ENCODE peak calls at places on chromosomes 13 and 19, in seven cellular contexts. One of them, this sample, is unnamed.
A peak's percentile ranks its signal among the peaks of the same experiment; 100 is the strongest.

GRCh38 chr13:54210397-54211050 is 1181.9 kb downstream of the OLFM4 start:
- DNase-seq in NT2/D1: no peak
- DNase-seq in K562: no peak
- DNase-seq in HepG2: no peak
- DNase-seq in GM12878: no peak
- DNase-seq in SK-N-SH: no peak
- DNase-seq in HCT116: no peak
- DNase-seq in this sample: no peak

GRCh38 chr19:45340232-45340898 is at the start of gene KLC3:
- DNase-seq in SK-N-SH: peak; percentile 70
- DNase-seq in NT2/D1: no peak
- DNase-seq in HCT116: peak; percentile 27
- DNase-seq in HepG2: no peak
- DNase-seq in GM12878: no peak
- DNase-seq in K562: peak; percentile 71
- DNase-seq in this sample: no peak

GRCh38 chr19:18804139-18804601 is 13.1 kb upstream of the COMP start:
- DNase-seq in SK-N-SH: no peak
- DNase-seq in HepG2: no peak
- DNase-seq in NT2/D1: no peak
- DNase-seq in HCT116: no peak
- DNase-seq in K562: no peak
- DNase-seq in GM12878: no peak
- DNase-seq in this sample: no peak

GRCh38 chr13:73835138-73835721 is 299.0 kb downstream of the KLF12 start:
- DNase-seq in SK-N-SH: peak; percentile 33
- DNase-seq in HepG2: peak; percentile 39
- DNase-seq in K562: peak; percentile 31
- DNase-seq in GM12878: peak; percentile 30
- DNase-seq in HCT116: peak; percentile 22
- DNase-seq in NT2/D1: peak; percentile 8
- DNase-seq in this sample: no peak

GRCh38 chr13:98187155-98187726 is 10.2 kb upstream of the RNF113B start:
- DNase-seq in K562: no peak
- DNase-seq in NT2/D1: no peak
- DNase-seq in GM12878: no peak
- DNase-seq in HCT116: no peak
- DNase-seq in SK-N-SH: no peak
- DNase-seq in HepG2: no peak
- DNase-seq in this sample: no peak

GRCh38 chr19:18278521-18279265 is 2.7 kb downstream of the JUND start:
- DNase-seq in NT2/D1: no peak
- DNase-seq in HepG2: no peak
- DNase-seq in HCT116: no peak
- DNase-seq in SK-N-SH: no peak
- DNase-seq in GM12878: no peak
- DNase-seq in K562: peak; percentile 49
- DNase-seq in this sample: no peak

GRCh38 chr13:46382224-46382623 is 4.8 kb downstream of the RUBCNL start:
- DNase-seq in HepG2: no peak
- DNase-seq in GM12878: no peak
- DNase-seq in SK-N-SH: no peak
- DNase-seq in K562: no peak
- DNase-seq in HCT116: no peak
- DNase-seq in NT2/D1: no peak
- DNase-seq in this sample: no peak

GRCh38 chr19:5339470-5339949 is 1.1 kb downstream of the PTPRS start:
- DNase-seq in K562: no peak
- DNase-seq in GM12878: no peak
- DNase-seq in SK-N-SH: peak; percentile 79
- DNase-seq in HCT116: no peak
- DNase-seq in HepG2: no peak
- DNase-seq in NT2/D1: no peak
- DNase-seq in this sample: no peak

GRCh38 chr19:55812449-55812848 is 19.4 kb downstream of the NLRP11 start:
- DNase-seq in K562: no peak
- DNase-seq in SK-N-SH: no peak
- DNase-seq in HepG2: no peak
- DNase-seq in NT2/D1: no peak
- DNase-seq in GM12878: no peak
- DNase-seq in HCT116: no peak
- DNase-seq in this sample: no peak

GRCh38 chr13:44578064-44578394 is 1.9 kb upstream of the TSC22D1 start:
- DNase-seq in GM12878: no peak
- DNase-seq in K562: peak; percentile 38
- DNase-seq in SK-N-SH: peak; percentile 79
- DNase-seq in NT2/D1: peak; percentile 25
- DNase-seq in HCT116: no peak
- DNase-seq in HepG2: no peak
- DNase-seq in this sample: no peak

GRCh38 chr19:36064829-36065228 is 10.1 kb downstream of the WDR62 start:
- DNase-seq in HCT116: no peak
- DNase-seq in SK-N-SH: no peak
- DNase-seq in HepG2: no peak
- DNase-seq in K562: no peak
- DNase-seq in NT2/D1: no peak
- DNase-seq in GM12878: no peak
- DNase-seq in this sample: no peak

GRCh38 chr19:46080561-46080960 is 39.8 kb upstream of the IGFL4 start:
- DNase-seq in SK-N-SH: no peak
- DNase-seq in GM12878: no peak
- DNase-seq in K562: no peak
- DNase-seq in NT2/D1: no peak
- DNase-seq in HepG2: no peak
- DNase-seq in HCT116: no peak
- DNase-seq in this sample: no peak

GRCh38 chr19:45216677-45217076 is 28.5 kb downstream of the EXOC3L2 start:
- DNase-seq in GM12878: no peak
- DNase-seq in HCT116: no peak
- DNase-seq in K562: no peak
- DNase-seq in NT2/D1: no peak
- DNase-seq in SK-N-SH: no peak
- DNase-seq in HepG2: no peak
- DNase-seq in this sample: no peak

GRCh38 chr13:111270765-111271164 is 49.7 kb upstream of the TEX29 start:
- DNase-seq in HCT116: no peak
- DNase-seq in NT2/D1: no peak
- DNase-seq in SK-N-SH: no peak
- DNase-seq in K562: no peak
- DNase-seq in HepG2: no peak
- DNase-seq in GM12878: no peak
- DNase-seq in this sample: no peak

GRCh38 chr19:44626067-44626624 is 12.8 kb downstream of the IGSF23 start:
- DNase-seq in HCT116: peak; percentile 66
- DNase-seq in GM12878: no peak
- DNase-seq in HepG2: peak; percentile 89
- DNase-seq in NT2/D1: no peak
- DNase-seq in K562: no peak
- DNase-seq in SK-N-SH: no peak
- DNase-seq in this sample: no peak

GRCh38 chr13:102825921-102826706 is 19.7 kb upstream of the ERCC5 start:
- DNase-seq in HepG2: no peak
- DNase-seq in GM12878: no peak
- DNase-seq in K562: no peak
- DNase-seq in HCT116: no peak
- DNase-seq in SK-N-SH: no peak
- DNase-seq in NT2/D1: peak; percentile 27
- DNase-seq in this sample: no peak

GRCh38 chr19:43765109-43765876 is 10.5 kb upstream of the SMG9 start:
- DNase-seq in K562: peak; percentile 80
- DNase-seq in SK-N-SH: no peak
- DNase-seq in GM12878: peak; percentile 95
- DNase-seq in HepG2: peak; percentile 30
- DNase-seq in HCT116: peak; percentile 93
- DNase-seq in NT2/D1: no peak
- DNase-seq in this sample: no peak

GRCh38 chr13:44231786-44232516 is 141.7 kb upstream of the SERP2 start:
- DNase-seq in K562: no peak
- DNase-seq in GM12878: no peak
- DNase-seq in SK-N-SH: no peak
- DNase-seq in HepG2: peak; percentile 46
- DNase-seq in NT2/D1: peak; percentile 88
- DNase-seq in HCT116: peak; percentile 97
- DNase-seq in this sample: peak; percentile 80

GRCh38 chr13:44003481-44003880 is 123.8 kb downstream of the LACC1 start:
- DNase-seq in HCT116: no peak
- DNase-seq in SK-N-SH: no peak
- DNase-seq in K562: no peak
- DNase-seq in GM12878: no peak
- DNase-seq in HepG2: no peak
- DNase-seq in NT2/D1: no peak
- DNase-seq in this sample: no peak

GRCh38 chr19:50568321-50569022 is at the start of gene LRRC4B:
- DNase-seq in HCT116: no peak
- DNase-seq in HepG2: no peak
- DNase-seq in GM12878: no peak
- DNase-seq in K562: peak; percentile 65
- DNase-seq in NT2/D1: no peak
- DNase-seq in SK-N-SH: peak; percentile 93
- DNase-seq in this sample: no peak

GRCh38 chr19:8004723-8005513 is 523 bp downstream of the ELAVL1 start:
- DNase-seq in K562: peak; percentile 38
- DNase-seq in HCT116: no peak
- DNase-seq in HepG2: no peak
- DNase-seq in SK-N-SH: peak; percentile 78
- DNase-seq in GM12878: no peak
- DNase-seq in NT2/D1: no peak
- DNase-seq in this sample: no peak

GRCh38 chr19:29917911-29918310 is 24.1 kb upstream of the URI1 start:
- DNase-seq in SK-N-SH: no peak
- DNase-seq in NT2/D1: no peak
- DNase-seq in GM12878: no peak
- DNase-seq in HepG2: no peak
- DNase-seq in K562: no peak
- DNase-seq in HCT116: no peak
- DNase-seq in this sample: no peak

GRCh38 chr19:30879225-30879624 is 470.0 kb downstream of the TSHZ3 start:
- DNase-seq in K562: no peak
- DNase-seq in SK-N-SH: peak; percentile 56
- DNase-seq in NT2/D1: no peak
- DNase-seq in GM12878: no peak
- DNase-seq in HepG2: no peak
- DNase-seq in HCT116: no peak
- DNase-seq in this sample: no peak

GRCh38 chr13:30727491-30728350 is 7.6 kb upstream of the ALOX5AP start:
- DNase-seq in GM12878: no peak
- DNase-seq in K562: no peak
- DNase-seq in NT2/D1: no peak
- DNase-seq in SK-N-SH: no peak
- DNase-seq in HepG2: no peak
- DNase-seq in HCT116: no peak
- DNase-seq in this sample: no peak

DNA sequence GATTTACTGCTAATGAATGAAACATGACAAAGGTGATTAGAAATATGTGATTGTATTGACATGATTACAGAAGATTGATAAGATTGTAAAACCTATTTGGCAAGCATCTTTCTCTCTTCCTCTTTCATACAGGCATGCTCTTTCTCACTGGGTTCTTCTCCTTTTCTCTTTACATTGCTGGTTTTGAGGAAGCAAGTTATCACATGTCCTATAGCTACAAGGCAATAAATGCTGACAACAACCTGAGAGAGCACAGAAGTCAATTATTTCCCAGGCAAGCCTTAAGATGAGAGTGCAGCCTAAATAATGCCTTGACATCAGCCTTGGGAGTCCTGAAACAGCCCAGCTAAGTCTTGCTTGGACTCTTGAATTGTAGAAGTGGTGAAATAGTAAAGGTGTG is 875.0 kb downstream of the SLITRK1 start:
- DNase-seq in GM12878: no peak
- DNase-seq in K562: no peak
- DNase-seq in HepG2: no peak
- DNase-seq in HCT116: no peak
- DNase-seq in SK-N-SH: no peak
- DNase-seq in NT2/D1: no peak
- DNase-seq in this sample: no peak
- TF ChIP-seq YY1 in GM12878: no peak
- TF ChIP-seq YY1 in K562: no peak
- TF ChIP-seq YY1 in HepG2: no peak
- TF ChIP-seq YY1 in HCT116: no peak
- TF ChIP-seq YY1 in SK-N-SH: no peak
- TF ChIP-seq YY1 in NT2/D1: no peak
- TF ChIP-seq YY1 in this sample: no peak

GRCh38 chr13:28273919-28274318 is 135.6 kb downstream of the PAN3 start:
- DNase-seq in SK-N-SH: no peak
- DNase-seq in GM12878: no peak
- DNase-seq in NT2/D1: no peak
- DNase-seq in K562: no peak
- DNase-seq in HepG2: no peak
- DNase-seq in HCT116: no peak
- DNase-seq in this sample: no peak
- TF ChIP-seq YY1 in SK-N-SH: no peak
- TF ChIP-seq YY1 in GM12878: no peak
- TF ChIP-seq YY1 in NT2/D1: no peak
- TF ChIP-seq YY1 in K562: no peak
- TF ChIP-seq YY1 in HepG2: no peak
- TF ChIP-seq YY1 in HCT116: no peak
- TF ChIP-seq YY1 in this sample: no peak

DNA sequence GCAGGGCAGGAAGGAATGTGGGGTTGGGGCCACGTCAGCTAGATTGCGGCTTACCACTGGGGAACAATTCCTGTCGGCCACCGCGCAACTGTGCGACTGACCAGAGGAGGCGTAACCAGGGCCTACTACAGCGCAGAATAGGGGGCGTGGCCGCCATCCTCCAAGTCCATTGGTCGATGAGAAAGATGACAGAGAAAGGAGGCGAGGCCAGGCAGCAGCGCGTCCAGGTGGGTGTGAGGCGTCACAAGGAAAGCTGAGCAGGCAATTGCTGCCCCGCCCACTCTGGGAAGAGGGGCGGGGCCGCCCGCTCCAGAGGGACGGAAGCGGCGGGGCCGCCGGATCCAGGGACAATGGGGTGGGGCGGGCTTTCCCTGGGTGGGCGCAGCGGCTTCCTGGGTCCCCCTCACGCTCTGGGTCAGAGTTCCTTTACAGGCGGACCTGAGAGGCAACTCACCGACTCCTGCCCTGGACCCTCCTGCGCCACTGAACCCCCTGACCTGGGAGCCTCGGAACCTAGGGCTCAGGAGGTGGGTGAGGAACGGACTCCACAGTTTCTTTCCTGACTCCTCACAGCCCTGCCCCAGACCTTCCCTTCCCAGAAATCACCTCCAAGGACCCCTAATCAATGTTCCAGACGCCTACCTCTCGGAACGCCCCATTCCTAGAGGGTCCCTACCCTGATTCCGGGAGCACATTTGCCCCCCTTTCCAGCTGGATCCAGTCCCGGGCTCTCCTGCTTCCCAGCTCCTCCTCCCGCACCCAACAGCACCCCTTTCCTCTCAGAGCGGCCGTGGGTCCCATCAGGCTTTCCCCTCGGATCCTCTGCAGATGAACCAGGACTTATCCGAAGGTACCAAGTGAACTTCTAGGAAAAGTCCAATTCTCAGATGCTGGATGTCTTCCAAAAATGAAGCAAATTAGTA is 101.5 kb upstream of the ZNF492 start:
- DNase-seq in NT2/D1: peak; percentile 96
- DNase-seq in SK-N-SH: no peak
- DNase-seq in GM12878: no peak
- DNase-seq in HepG2: no peak
- DNase-seq in HCT116: no peak
- DNase-seq in K562: no peak
- DNase-seq in this sample: no peak
- TF ChIP-seq YY1 in NT2/D1: no peak
- TF ChIP-seq YY1 in SK-N-SH: no peak
- TF ChIP-seq YY1 in GM12878: no peak
- TF ChIP-seq YY1 in HepG2: no peak
- TF ChIP-seq YY1 in HCT116: no peak
- TF ChIP-seq YY1 in K562: no peak
- TF ChIP-seq YY1 in this sample: no peak

GRCh38 chr19:12782424-12783225 is 7.3 kb upstream of the HOOK2 start:
- DNase-seq in HepG2: no peak
- DNase-seq in SK-N-SH: peak; percentile 90
- DNase-seq in HCT116: no peak
- DNase-seq in NT2/D1: no peak
- DNase-seq in GM12878: no peak
- DNase-seq in K562: peak; percentile 89
- DNase-seq in this sample: peak; percentile 75
- TF ChIP-seq YY1 in HepG2: no peak
- TF ChIP-seq YY1 in SK-N-SH: no peak
- TF ChIP-seq YY1 in HCT116: no peak
- TF ChIP-seq YY1 in NT2/D1: no peak
- TF ChIP-seq YY1 in GM12878: peak; percentile 54
- TF ChIP-seq YY1 in K562: no peak
- TF ChIP-seq YY1 in this sample: no peak